ENCODE peak calls at places on chromosomes 16 and 17, in ten cellular contexts. G is mesothelial cell of epicardium; M is GM12865; D is mucosa of descending colon; P is CD8-positive, alpha-beta T cell; T is IMR-90; I is ovary; R is WTC11; L is cardiac muscle cell; X is coronary artery. U is an unnamed sample.

GRCh38 chr16:84612686-84613085 is 5.2 kb downstream of the COTL1 start:
- DNase-seq in D (no peak), I (no peak), M (no peak), L (no peak), R (no peak), G (no peak), P (no peak), T (no peak), X (no peak), U (no peak)

GRCh38 chr17:61124562-61124961 is 275.1 kb upstream of the TBX2 start:
- DNase-seq in L (no peak), D (no peak), R (no peak), P (no peak), M (no peak), G (no peak), X (no peak), T (no peak), I (no peak), U (no peak)

GRCh38 chr17:75084039-75084660 is 3.6 kb upstream of the SLC16A5 start:
- DNase-seq in I (no peak), T (no peak), D (no peak), G (no peak), M (no peak), L (peak), R (no peak), P (no peak), X (no peak), U (no peak)

GRCh38 chr17:81884968-81885367 is 6.4 kb downstream of the ALYREF start:
- DNase-seq in X (no peak), R (no peak), T (no peak), G (no peak), P (no peak), I (no peak), M (no peak), L (no peak), D (no peak), U (no peak)

GRCh38 chr17:75856062-75856681 is 1.0 kb upstream of the WBP2 start:
- DNase-seq in M (peak), X (no peak), T (peak), R (no peak), L (no peak), I (no peak), D (peak), G (no peak), P (no peak), U (no peak)

GRCh38 chr16:55510185-55510805 is 1.4 kb downstream of the LPCAT2 start:
- DNase-seq in L (no peak), P (no peak), T (no peak), X (no peak), G (no peak), M (no peak), I (no peak), D (no peak), R (no peak), U (no peak)

GRCh38 chr17:80283116-80283852 is 22.6 kb downstream of the RNF213 start:
- DNase-seq in R (no peak), X (no peak), D (no peak), L (no peak), P (no peak), G (no peak), I (no peak), T (no peak), M (no peak), U (no peak)

GRCh38 chr17:62823111-62823895 is 15.2 kb upstream of the MARCHF10 start:
- DNase-seq in D (no peak), G (no peak), R (no peak), T (no peak), P (no peak), M (no peak), X (no peak), L (peak), I (no peak), U (no peak)

DNA sequence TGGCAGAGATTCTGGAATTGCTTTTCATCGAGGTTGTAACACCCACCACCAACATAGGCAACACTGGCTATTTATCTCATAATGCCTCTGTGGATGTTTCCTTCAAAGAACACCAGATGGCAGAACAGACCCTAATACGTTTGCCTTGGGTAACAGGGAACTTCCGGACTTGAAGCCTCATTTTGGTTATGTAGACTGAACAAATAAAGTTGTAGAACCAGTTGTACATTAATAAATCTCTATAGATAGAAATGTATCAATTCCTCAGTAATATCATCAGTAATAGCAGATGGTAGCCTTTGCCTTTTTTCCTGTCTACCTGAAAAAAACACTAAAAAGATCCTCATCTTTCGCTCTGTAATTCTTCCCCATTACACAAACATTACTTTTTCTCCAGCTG is 25.9 kb upstream of the APOH start:
- DNase-seq in M (peak), R (no peak), P (peak), D (peak), L (peak), G (no peak), I (no peak), T (peak), X (no peak), U (peak)
- TF ChIP-seq CTCF in M (peak), R (peak), P (peak), D (peak), L (peak), G (peak), I (peak), T (peak), X (peak), U (peak)

DNA sequence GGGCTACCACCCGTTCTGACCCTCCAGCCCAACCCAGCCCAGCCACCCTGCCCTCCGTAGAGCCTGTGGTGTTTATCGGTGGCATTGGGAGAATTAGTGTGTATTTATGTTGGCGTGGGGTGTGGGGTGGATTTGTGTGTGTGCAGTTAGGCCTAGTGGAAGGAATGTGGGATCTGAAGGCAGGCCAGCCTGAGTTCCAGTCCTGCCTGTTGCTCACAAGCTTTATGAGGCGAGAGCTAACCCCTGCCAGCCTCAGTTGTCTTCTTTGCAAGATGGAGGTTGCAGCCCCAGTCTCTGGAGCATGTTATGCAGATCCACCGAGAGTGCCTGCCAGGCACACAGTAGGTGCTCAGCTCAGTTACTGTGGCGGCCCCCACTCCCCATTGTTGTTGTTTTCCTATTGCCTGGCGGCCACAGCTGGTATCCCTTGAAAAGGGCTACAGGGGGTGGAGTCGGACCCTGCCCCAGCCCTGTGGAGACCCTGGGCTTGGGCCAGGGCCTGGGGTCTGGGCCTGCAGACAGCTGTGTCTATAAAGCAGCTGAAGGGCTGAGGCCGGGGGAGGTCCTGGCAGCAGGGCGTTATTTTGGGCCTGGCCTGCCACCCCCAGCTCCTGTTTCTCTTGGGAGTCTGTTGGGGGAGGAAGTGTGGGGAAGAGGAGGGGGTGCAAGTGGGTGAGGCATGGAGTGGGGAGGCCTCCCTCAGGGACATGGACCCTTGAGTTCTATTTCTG is 5.1 kb downstream of the ERBB2 start:
- DNase-seq in D (no peak), X (no peak), M (no peak), R (peak), G (no peak), P (no peak), I (no peak), L (peak), T (peak), U (no peak)
- TF ChIP-seq CTCF in D (no peak), X (peak), M (no peak), R (no peak), G (no peak), P (no peak), I (no peak), L (peak), T (peak), U (no peak)

GRCh38 chr17:27499451-27500265 is 43.4 kb downstream of the KSR1 start:
- DNase-seq in I (no peak), M (no peak), L (no peak), T (no peak), P (no peak), X (no peak), R (no peak), G (no peak), D (no peak), U (no peak)
- TF ChIP-seq CTCF in I (no peak), M (no peak), L (no peak), T (no peak), P (no peak), X (no peak), R (no peak), G (no peak), D (no peak), U (no peak)

GRCh38 chr17:71460943-71461342 is 659.9 kb upstream of the SOX9 start:
- DNase-seq in M (peak), T (peak), L (peak), R (peak), X (no peak), D (peak), P (no peak), G (no peak), I (no peak), U (peak)
- TF ChIP-seq CTCF in M (peak), T (peak), L (peak), R (peak), X (no peak), D (no peak), P (no peak), G (no peak), I (no peak), U (peak)

GRCh38 chr17:69058165-69058564 is 2.6 kb downstream of the ABCA9 start:
- DNase-seq in P (no peak), D (no peak), I (no peak), G (no peak), L (no peak), R (no peak), X (no peak), T (no peak), M (no peak), U (no peak)
- TF ChIP-seq CTCF in P (no peak), D (no peak), I (no peak), G (no peak), L (no peak), R (peak), X (no peak), T (peak), M (no peak), U (no peak)

GRCh38 chr17:77055453-77055852 is 85.3 kb upstream of the SEC14L1 start:
- DNase-seq in P (no peak), M (no peak), D (no peak), R (no peak), L (no peak), T (no peak), I (no peak), X (no peak), G (no peak), U (no peak)
- TF ChIP-seq CTCF in P (no peak), M (no peak), D (no peak), R (no peak), L (no peak), T (no peak), I (no peak), X (no peak), G (no peak), U (no peak)

GRCh38 chr16:15509051-15509592 is 74.7 kb downstream of the BMERB1 start:
- DNase-seq in D (no peak), P (no peak), G (no peak), X (no peak), T (no peak), L (no peak), M (no peak), I (no peak), R (no peak), U (no peak)
- TF ChIP-seq CTCF in D (no peak), P (no peak), G (no peak), X (no peak), T (no peak), L (no peak), M (no peak), I (no peak), R (no peak), U (no peak)